ENCODE peak calls at places on chromosomes 3 and 15, in six cellular contexts. A, G, Y, D, P and L are unnamed samples. For H3K4me1, the result is how much of the 10 kb centered on the place peaks cover.

GRCh38 chr3:142925140-142925539 is 36.3 kb upstream of the PCOLCE2 start:
- DNase-seq in Y (no peak), G (no peak), A (no peak), P (no peak), D (no peak), L (no peak)

GRCh38 chr3:193997228-193998192 is 138.4 kb upstream of the HES1 start:
- DNase-seq in Y (no peak), D (no peak), G (no peak), A (no peak), P (no peak), L (peak)

GRCh38 chr3:128340904-128341555 is 125.7 kb downstream of the DNAJB8 start:
- DNase-seq in D (peak), A (no peak), Y (no peak), G (no peak), P (no peak), L (no peak)

GRCh38 chr3:13420051-13420816 is at the start of gene NUP210:
- DNase-seq in G (peak), P (peak), A (peak), Y (no peak), D (peak), L (peak)

GRCh38 chr3:23756206-23756840 is 49.4 kb upstream of the UBE2E1 start:
- DNase-seq in G (no peak), D (no peak), P (no peak), A (no peak), Y (peak), L (no peak)

GRCh38 chr15:89837134-89837829 is 22.6 kb upstream of the ANPEP start:
- DNase-seq in P (no peak), G (no peak), Y (no peak), D (no peak), A (no peak), L (no peak)

GRCh38 chr3:148146947-148147346 is 550.8 kb upstream of the AGTR1 start:
- DNase-seq in G (no peak), D (no peak), A (no peak), Y (no peak), P (no peak), L (no peak)

GRCh38 chr15:87142096-87142495 is 1062.4 kb downstream of the AGBL1 start:
- DNase-seq in A (no peak), G (no peak), Y (no peak), D (no peak), P (no peak), L (no peak)

GRCh38 chr3:120983841-120984240 is 75.8 kb downstream of the STXBP5L start:
- DNase-seq in G (no peak), D (no peak), A (no peak), P (no peak), Y (no peak), L (no peak)

GRCh38 chr3:185702564-185703225 is 116.6 kb downstream of the SENP2 start:
- DNase-seq in A (no peak), Y (no peak), D (no peak), G (no peak), P (no peak), L (peak)

GRCh38 chr3:136838641-136839555 is 20.0 kb downstream of the SLC35G2 start:
- DNase-seq in A (no peak), D (no peak), Y (no peak), G (no peak), P (peak), L (no peak)
- H3K4me1 ChIP-seq in A (under half), D (under half), Y (under half), G (under half), P (under half), L (under half)

GRCh38 chr3:30648670-30649357 is 42.4 kb downstream of the TGFBR2 start:
- DNase-seq in G (no peak), A (no peak), D (no peak), P (no peak), Y (no peak), L (no peak)

GRCh38 chr3:30645077-30645476 is 38.7 kb downstream of the TGFBR2 start:
- DNase-seq in P (no peak), D (no peak), Y (no peak), A (no peak), G (no peak), L (no peak)

GRCh38 chr3:30646181-30646876 is 39.9 kb downstream of the TGFBR2 start:
- DNase-seq in G (no peak), D (no peak), A (no peak), P (no peak), Y (no peak), L (no peak)

GRCh38 chr3:30644615-30645014 is 38.2 kb downstream of the TGFBR2 start:
- DNase-seq in D (no peak), Y (peak), G (no peak), A (peak), P (no peak), L (peak)

DNA sequence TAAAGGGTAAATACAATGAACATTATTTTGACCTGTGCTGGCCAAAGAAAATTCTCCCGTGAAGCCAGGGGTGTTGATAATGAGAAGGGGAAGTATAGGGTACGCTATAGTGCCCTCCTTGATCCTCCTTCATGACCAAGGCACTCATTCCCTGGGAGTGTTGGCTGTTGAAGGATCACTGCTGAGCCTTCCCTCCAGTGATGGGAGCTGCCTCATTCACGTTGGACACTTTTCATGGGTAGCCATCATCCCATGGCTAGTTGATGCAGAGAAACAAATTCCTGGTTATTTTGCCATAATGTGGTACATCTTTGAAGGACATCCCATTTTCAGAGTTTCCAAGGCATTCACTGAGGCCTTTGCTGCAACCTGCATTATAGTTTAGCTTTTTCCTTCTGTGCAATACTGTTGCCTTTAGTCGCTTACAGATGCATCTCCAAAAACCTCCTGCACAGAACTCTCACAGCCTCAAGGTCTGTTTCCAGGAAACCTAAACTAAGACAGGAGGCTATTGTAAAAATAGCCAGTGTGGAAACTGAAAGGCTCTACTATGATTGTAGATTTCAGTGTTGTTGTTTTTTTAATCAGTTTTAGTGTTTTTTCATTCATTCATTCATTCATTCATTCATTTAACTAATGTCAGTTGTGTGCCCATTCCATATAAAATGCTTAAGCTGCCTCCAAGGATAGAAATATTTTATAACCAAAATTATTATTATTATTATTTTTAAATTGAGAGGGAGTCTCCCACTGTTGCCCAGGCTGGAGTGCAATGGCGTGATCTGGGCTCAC is 40.8 kb downstream of the TGFBR2 start:
- DNase-seq in A (no peak), G (no peak), P (no peak), D (no peak), Y (no peak), L (no peak)
- H3K27ac ChIP-seq in A (peak), G (peak), P (no peak), D (peak), Y (no peak), L (peak)

DNA sequence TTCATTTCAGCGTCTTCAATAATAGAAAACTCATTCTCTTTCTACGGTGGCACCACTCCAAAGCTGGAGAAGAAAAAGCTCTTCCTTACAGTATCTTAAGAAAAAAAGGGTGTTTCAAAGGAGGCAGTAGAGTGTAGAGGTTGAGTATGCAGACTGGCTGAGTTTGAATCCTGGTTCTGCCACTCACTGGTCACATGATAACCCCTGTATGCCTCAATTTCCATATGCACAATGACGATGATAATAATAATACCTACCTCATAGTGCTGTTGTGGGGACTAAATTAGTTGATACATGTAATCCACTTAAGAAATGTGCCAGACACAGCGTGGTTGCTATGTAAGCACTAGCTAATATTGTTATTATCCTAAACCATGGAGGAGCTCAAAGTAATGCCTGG is 4.5 kb downstream of the ANP32A start:
- DNase-seq in G (no peak), Y (no peak), P (no peak), A (no peak), D (no peak), L (no peak)
- H3K4me1 ChIP-seq in G (under half), Y (under half), P (under half), A (under half), D (half or more), L (under half)

DNA sequence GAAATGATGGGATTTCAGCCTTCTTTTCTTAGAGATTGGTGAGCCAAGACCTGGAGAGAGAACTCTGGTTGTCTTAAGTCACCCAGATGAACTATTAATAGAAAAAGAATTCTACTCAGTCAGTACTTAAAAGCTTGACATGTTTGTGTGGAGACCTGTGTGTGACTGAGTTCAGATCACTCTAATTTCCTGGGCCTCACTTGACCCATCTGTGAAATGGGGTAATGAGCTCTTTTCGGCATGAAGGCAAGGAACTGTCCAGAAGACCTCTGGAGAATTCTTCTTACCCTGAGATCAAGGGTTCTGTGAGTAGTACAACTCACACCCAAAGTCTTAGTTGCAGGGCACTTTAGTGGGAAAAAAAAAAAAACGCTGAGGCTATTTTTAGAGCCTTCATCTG is 92.9 kb downstream of the LPP start:
- DNase-seq in A (no peak), P (no peak), Y (no peak), G (no peak), D (no peak), L (no peak)
- H3K27ac ChIP-seq in A (no peak), P (no peak), Y (peak), G (no peak), D (no peak), L (no peak)